ENCODE peak calls at places on chromosomes 7 and 10, in four cellular contexts. One of them, this sample, is unnamed.

GRCh38 chr10:102782698-102783540 is 39.2 kb downstream of the WBP1L start:
- DNase-seq in fibroblast of lung: peak; percentile 96
- DNase-seq in fibroblast of pulmonary artery: peak; percentile 96
- DNase-seq in uterus: peak; percentile 70
- DNase-seq in this sample: peak; percentile 100

GRCh38 chr7:113076703-113077102 is 9.9 kb downstream of the GPR85 start:
- DNase-seq in fibroblast of lung: no peak
- DNase-seq in fibroblast of pulmonary artery: no peak
- DNase-seq in uterus: no peak
- DNase-seq in this sample: no peak

GRCh38 chr7:130985361-130985760 is 251.4 kb upstream of the KLF14 start:
- DNase-seq in fibroblast of lung: no peak
- DNase-seq in fibroblast of pulmonary artery: no peak
- DNase-seq in uterus: no peak
- DNase-seq in this sample: no peak

GRCh38 chr7:16189026-16189715 is 232.2 kb downstream of the CRPPA start:
- DNase-seq in fibroblast of lung: peak; percentile 73
- DNase-seq in fibroblast of pulmonary artery: peak; percentile 59
- DNase-seq in uterus: no peak
- DNase-seq in this sample: peak; percentile 51

GRCh38 chr7:101402081-101402779 is 39.6 kb downstream of the COL26A1 start:
- DNase-seq in fibroblast of lung: no peak
- DNase-seq in fibroblast of pulmonary artery: peak; percentile 6
- DNase-seq in uterus: no peak
- DNase-seq in this sample: peak; percentile 52

GRCh38 chr7:22357311-22358175 is 589 bp upstream of the RAPGEF5 start:
- DNase-seq in fibroblast of lung: peak; percentile 5
- DNase-seq in fibroblast of pulmonary artery: peak; percentile 3
- DNase-seq in uterus: no peak
- DNase-seq in this sample: peak; percentile 69

GRCh38 chr10:77641788-77642397 is 4.3 kb upstream of the KCNMA1 start:
- DNase-seq in fibroblast of lung: peak; percentile 89
- DNase-seq in fibroblast of pulmonary artery: peak; percentile 86
- DNase-seq in uterus: peak; percentile 42
- DNase-seq in this sample: peak; percentile 47

GRCh38 chr10:70832852-70833542 is 17.2 kb downstream of the SGPL1 start:
- DNase-seq in fibroblast of lung: peak; percentile 79
- DNase-seq in fibroblast of pulmonary artery: peak; percentile 93
- DNase-seq in uterus: no peak
- DNase-seq in this sample: peak; percentile 98

GRCh38 chr10:33434948-33435347 is 100.5 kb upstream of the NRP1 start:
- DNase-seq in fibroblast of lung: no peak
- DNase-seq in fibroblast of pulmonary artery: no peak
- DNase-seq in uterus: no peak
- DNase-seq in this sample: no peak

GRCh38 chr10:110355922-110356627 is 51.4 kb upstream of the SMNDC1 start:
- DNase-seq in fibroblast of lung: no peak
- DNase-seq in fibroblast of pulmonary artery: no peak
- DNase-seq in uterus: no peak
- DNase-seq in this sample: no peak

GRCh38 chr10:79308969-79309665 is 38.2 kb upstream of the PPIF start:
- DNase-seq in fibroblast of lung: no peak
- DNase-seq in fibroblast of pulmonary artery: no peak
- DNase-seq in uterus: no peak
- DNase-seq in this sample: no peak

GRCh38 chr10:100356067-100357017 is 9.3 kb downstream of the SCD start:
- DNase-seq in fibroblast of lung: no peak
- DNase-seq in fibroblast of pulmonary artery: no peak
- DNase-seq in uterus: no peak
- DNase-seq in this sample: no peak

GRCh38 chr7:2641406-2642393 is 9.9 kb downstream of the TTYH3 start:
- DNase-seq in fibroblast of lung: peak; percentile 94
- DNase-seq in fibroblast of pulmonary artery: peak; percentile 98
- DNase-seq in uterus: peak; percentile 87
- DNase-seq in this sample: peak; percentile 97

GRCh38 chr7:41217306-41217705 is 485.6 kb downstream of the INHBA start:
- DNase-seq in fibroblast of lung: no peak
- DNase-seq in fibroblast of pulmonary artery: no peak
- DNase-seq in uterus: no peak
- DNase-seq in this sample: peak; percentile 39

GRCh38 chr10:131802991-131803390 is 97.8 kb upstream of the PPP2R2D start:
- DNase-seq in fibroblast of lung: no peak
- DNase-seq in fibroblast of pulmonary artery: no peak
- DNase-seq in uterus: no peak
- DNase-seq in this sample: no peak

GRCh38 chr7:157568071-157568784 is 231.4 kb downstream of the DNAJB6 start:
- DNase-seq in fibroblast of lung: no peak
- DNase-seq in fibroblast of pulmonary artery: no peak
- DNase-seq in uterus: no peak
- DNase-seq in this sample: no peak

GRCh38 chr7:157567666-157568065 is 230.9 kb downstream of the DNAJB6 start:
- DNase-seq in fibroblast of lung: no peak
- DNase-seq in fibroblast of pulmonary artery: no peak
- DNase-seq in uterus: no peak
- DNase-seq in this sample: no peak

GRCh38 chr7:157570531-157571200 is 233.9 kb downstream of the DNAJB6 start:
- DNase-seq in fibroblast of lung: no peak
- DNase-seq in fibroblast of pulmonary artery: no peak
- DNase-seq in uterus: no peak
- DNase-seq in this sample: peak; percentile 83

GRCh38 chr7:157569967-157570366 is 233.2 kb downstream of the DNAJB6 start:
- DNase-seq in fibroblast of lung: no peak
- DNase-seq in fibroblast of pulmonary artery: no peak
- DNase-seq in uterus: no peak
- DNase-seq in this sample: no peak

DNA sequence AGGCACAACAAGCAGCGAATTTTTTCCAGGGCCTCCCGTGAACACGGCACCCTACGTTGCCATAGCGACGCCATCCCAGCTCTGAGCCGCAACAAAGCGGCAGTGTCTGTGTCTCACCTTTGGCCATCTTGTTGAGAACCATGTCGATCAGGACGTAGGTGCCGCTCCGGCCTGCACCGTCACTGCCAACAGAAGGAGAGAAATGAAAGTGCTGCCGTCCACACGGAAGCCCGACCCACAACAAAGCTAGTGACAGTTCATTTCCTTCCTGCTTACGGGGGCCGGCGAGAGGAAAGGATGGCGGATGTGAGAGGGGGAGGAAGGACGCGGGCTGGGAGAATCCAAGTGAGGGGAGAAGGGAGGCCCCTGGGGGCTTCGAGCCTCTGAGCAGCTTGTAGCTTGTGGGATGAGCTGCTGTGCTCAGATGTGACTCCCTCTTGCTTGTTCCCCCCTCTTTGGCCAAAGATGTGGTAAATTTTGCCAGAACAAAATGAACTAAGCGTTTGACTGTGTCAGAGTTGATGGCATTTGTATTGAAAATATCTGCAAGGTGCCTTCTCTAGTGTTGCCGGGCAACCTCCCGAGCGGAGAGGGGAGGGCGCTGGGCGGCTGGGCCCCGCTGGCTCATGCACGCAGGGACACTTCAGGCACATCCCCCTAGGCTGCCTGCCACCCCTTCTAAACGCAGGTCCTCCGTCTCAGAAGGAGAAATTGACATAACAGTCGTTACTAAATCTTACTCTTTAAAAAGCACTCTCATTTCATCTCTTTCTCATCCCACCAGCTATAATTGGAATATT is 232.2 kb downstream of the DNAJB6 start:
- DNase-seq in fibroblast of lung: peak; percentile 28
- DNase-seq in fibroblast of pulmonary artery: peak; percentile 39
- DNase-seq in uterus: peak; percentile 26
- DNase-seq in this sample: peak; percentile 41
- H3K4me3 ChIP-seq in fibroblast of lung: peak overlapping the region; percentile 53
- H3K4me3 ChIP-seq in fibroblast of pulmonary artery: peak overlapping the region; percentile 59
- H3K4me3 ChIP-seq in uterus: peak overlapping the region; percentile 47
- H3K4me3 ChIP-seq in this sample: peak overlapping the region; percentile 69

GRCh38 chr7:5590596-5591546 is 167.2 kb upstream of the TNRC18 start:
- DNase-seq in fibroblast of lung: peak; percentile 49
- DNase-seq in fibroblast of pulmonary artery: no peak
- DNase-seq in uterus: no peak
- DNase-seq in this sample: no peak

GRCh38 chr7:5594616-5595544 is 171.2 kb upstream of the TNRC18 start:
- DNase-seq in fibroblast of lung: peak; percentile 36
- DNase-seq in fibroblast of pulmonary artery: no peak
- DNase-seq in uterus: peak; percentile 48
- DNase-seq in this sample: no peak

GRCh38 chr7:5589819-5590595 is 166.4 kb upstream of the TNRC18 start:
- DNase-seq in fibroblast of lung: no peak
- DNase-seq in fibroblast of pulmonary artery: no peak
- DNase-seq in uterus: no peak
- DNase-seq in this sample: no peak

GRCh38 chr7:5595545-5596045 is 172.0 kb upstream of the TNRC18 start:
- DNase-seq in fibroblast of lung: no peak
- DNase-seq in fibroblast of pulmonary artery: no peak
- DNase-seq in uterus: no peak
- DNase-seq in this sample: peak; percentile 69

DNA sequence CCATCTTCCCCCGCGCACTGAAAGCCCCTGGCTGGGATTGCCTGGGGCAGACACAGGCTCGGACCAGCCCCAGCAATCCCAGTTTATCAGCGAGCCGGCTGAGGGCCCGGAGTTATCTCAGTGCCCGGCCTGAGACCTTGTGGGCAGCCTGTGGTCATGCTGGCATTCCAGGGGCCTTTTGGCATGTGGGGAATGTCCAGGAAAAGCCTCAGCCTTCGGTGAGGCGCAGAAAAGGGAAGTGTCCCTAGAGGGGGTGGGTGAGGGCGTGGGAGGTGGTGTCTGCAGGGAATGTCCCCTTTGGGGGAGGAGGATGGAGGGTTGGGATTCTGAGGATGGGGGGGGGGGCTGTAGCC is 167.9 kb upstream of the TNRC18 start:
- DNase-seq in fibroblast of lung: peak; percentile 62
- DNase-seq in fibroblast of pulmonary artery: peak; percentile 82
- DNase-seq in uterus: no peak
- DNase-seq in this sample: peak; percentile 81
- H3K4me3 ChIP-seq in fibroblast of lung: no peak overlapping the region
- H3K4me3 ChIP-seq in fibroblast of pulmonary artery: no peak overlapping the region
- H3K4me3 ChIP-seq in uterus: no peak overlapping the region
- H3K4me3 ChIP-seq in this sample: peak overlapping the region; percentile 41

DNA sequence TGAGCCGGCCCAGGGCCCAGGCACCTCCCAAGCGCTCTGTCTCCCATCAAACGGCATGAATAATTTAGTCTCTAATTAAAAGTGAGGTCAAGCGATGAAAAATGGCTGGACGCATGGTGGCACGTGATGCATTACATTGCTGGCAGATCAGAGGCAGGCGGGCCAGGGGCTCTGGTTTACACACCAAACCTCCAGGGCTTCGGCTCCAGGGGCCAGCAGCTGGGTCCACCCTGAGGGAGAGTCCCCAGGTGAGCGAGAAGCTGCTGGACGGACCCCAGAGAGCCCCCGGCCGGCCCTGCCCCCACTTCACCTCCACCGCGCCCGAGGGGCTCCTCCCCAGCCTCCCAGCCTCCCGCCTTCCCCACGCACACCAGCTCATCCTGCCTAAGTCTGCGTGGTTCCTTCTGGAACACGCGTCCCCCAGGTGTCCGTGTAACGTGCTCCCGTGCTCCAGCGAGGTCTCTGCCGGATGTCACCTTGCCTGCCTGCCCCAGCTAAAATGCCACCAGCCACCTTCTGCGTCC is 23.2 kb downstream of the UNCX start:
- DNase-seq in fibroblast of lung: no peak
- DNase-seq in fibroblast of pulmonary artery: no peak
- DNase-seq in uterus: no peak
- DNase-seq in this sample: no peak
- H3K4me3 ChIP-seq in fibroblast of lung: no peak overlapping the region
- H3K4me3 ChIP-seq in fibroblast of pulmonary artery: no peak overlapping the region
- H3K4me3 ChIP-seq in uterus: no peak overlapping the region
- H3K4me3 ChIP-seq in this sample: no peak overlapping the region

DNA sequence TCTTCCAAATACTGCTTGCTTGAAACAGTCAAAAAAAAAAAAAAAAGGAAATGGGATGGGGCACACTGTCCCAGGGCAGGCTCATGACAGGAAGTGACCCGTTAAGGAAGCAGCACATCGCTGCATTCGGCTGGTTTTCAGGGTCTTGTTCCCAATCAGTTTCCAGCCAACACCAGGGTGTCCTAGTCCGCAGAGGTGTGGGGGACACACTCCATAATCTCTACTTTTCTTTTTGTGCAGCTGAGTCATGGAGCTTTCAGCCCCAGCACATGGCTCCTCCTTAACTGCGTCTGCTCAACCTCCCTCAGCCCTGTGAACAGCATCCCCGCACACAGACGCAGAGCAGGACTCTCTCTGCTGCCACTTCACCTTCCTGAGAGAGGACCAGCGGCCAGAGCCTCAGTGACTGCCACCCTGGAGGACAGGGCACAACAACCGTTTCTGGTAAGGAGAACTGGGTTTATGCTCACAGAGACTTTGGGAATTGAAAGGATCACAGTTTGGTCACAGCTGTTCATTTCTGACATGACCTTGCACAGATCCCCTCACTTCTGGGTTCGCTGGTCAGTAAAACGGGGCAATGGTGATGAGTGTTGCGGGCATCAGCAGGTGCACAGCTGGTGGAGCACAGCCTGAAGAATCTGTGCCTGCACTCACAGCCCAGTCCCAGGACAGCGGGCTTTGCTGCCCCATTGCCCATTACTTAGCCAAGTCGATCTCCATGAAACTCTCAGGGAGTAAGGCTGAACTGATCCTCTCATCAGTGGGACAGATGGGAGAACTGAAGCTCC is at the start of gene GIMAP5:
- DNase-seq in fibroblast of lung: no peak
- DNase-seq in fibroblast of pulmonary artery: no peak
- DNase-seq in uterus: no peak
- DNase-seq in this sample: no peak
- H3K4me3 ChIP-seq in fibroblast of lung: no peak within 1 kb of the TSS
- H3K4me3 ChIP-seq in fibroblast of pulmonary artery: no peak within 1 kb of the TSS
- H3K4me3 ChIP-seq in uterus: peak within 1 kb of the TSS; percentile 16
- H3K4me3 ChIP-seq in this sample: no peak within 1 kb of the TSS

GRCh38 chr10:129890170-129890569 is 73.9 kb downstream of the EBF3 start:
- DNase-seq in fibroblast of lung: no peak
- DNase-seq in fibroblast of pulmonary artery: no peak
- DNase-seq in uterus: no peak
- DNase-seq in this sample: no peak
- H3K4me3 ChIP-seq in fibroblast of lung: no peak overlapping the region
- H3K4me3 ChIP-seq in fibroblast of pulmonary artery: no peak overlapping the region
- H3K4me3 ChIP-seq in uterus: no peak overlapping the region
- H3K4me3 ChIP-seq in this sample: no peak overlapping the region

DNA sequence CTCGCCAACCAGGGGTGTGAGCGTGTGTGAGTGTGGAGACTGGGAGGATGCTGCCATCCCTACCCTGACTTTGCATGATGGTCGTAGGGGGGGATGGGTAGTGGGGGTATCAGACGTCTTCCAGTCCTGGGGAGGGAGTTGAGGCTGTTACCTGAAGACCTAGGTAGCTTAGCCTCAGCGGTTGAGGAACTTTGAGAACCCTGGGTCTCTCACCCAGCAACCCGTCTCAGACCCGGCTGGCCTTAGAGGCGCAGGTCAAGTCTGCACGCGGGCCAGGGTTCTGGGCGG is 2.7 kb downstream of the SLC4A2 start:
- DNase-seq in fibroblast of lung: no peak
- DNase-seq in fibroblast of pulmonary artery: no peak
- DNase-seq in uterus: no peak
- DNase-seq in this sample: no peak
- H3K4me3 ChIP-seq in fibroblast of lung: peak overlapping the region; percentile 89
- H3K4me3 ChIP-seq in fibroblast of pulmonary artery: peak overlapping the region; percentile 83
- H3K4me3 ChIP-seq in uterus: no peak overlapping the region
- H3K4me3 ChIP-seq in this sample: peak overlapping the region; percentile 80

This sample was measured in astrocyte.